ENCODE peak calls at places on chromosomes 3 and 15, in nine cellular contexts. E, B, Q, P, A, H, X, V and Z are unnamed samples.

GRCh38 chr15:83105450-83105849 is 2.0 kb upstream of the TM6SF1 start:
- DNase-seq in E (no peak), B (no peak), Q (no peak), P (no peak), A (no peak), H (no peak), X (no peak), V (no peak), Z (no peak)

GRCh38 chr3:73192036-73192738 is 130.7 kb downstream of the EBLN2 start:
- DNase-seq in E (no peak), B (no peak), Q (peak; percentile 85), P (no peak), A (no peak), H (no peak), X (no peak), V (no peak), Z (no peak)

GRCh38 chr15:44009056-44009455 is 182.3 kb downstream of the WDR76 start:
- DNase-seq in E (peak; percentile 70), B (peak; percentile 56), Q (no peak), P (no peak), A (no peak), H (peak; percentile 32), X (peak; percentile 27), V (no peak), Z (peak; percentile 77)

GRCh38 chr15:97978408-97979130 is 18.1 kb downstream of the ARRDC4 start:
- DNase-seq in E (no peak), B (no peak), Q (no peak), P (no peak), A (no peak), H (peak; percentile 22), X (peak; percentile 51), V (no peak), Z (no peak)

GRCh38 chr15:78067328-78068241 is 9.9 kb downstream of the TBC1D2B start:
- DNase-seq in E (no peak), B (no peak), Q (peak; percentile 58), P (no peak), A (no peak), H (no peak), X (peak; percentile 58), V (peak; percentile 31), Z (no peak)

GRCh38 chr3:141686477-141687280 is 51.4 kb upstream of the RNF7 start:
- DNase-seq in E (peak; percentile 65), B (peak; percentile 69), Q (no peak), P (no peak), A (peak; percentile 71), H (peak; percentile 80), X (peak; percentile 81), V (peak; percentile 60), Z (peak; percentile 70)

GRCh38 chr3:8755097-8755496 is 14.3 kb downstream of the OXTR start:
- DNase-seq in E (no peak), B (no peak), Q (no peak), P (no peak), A (no peak), H (no peak), X (no peak), V (no peak), Z (no peak)

GRCh38 chr3:12196684-12197083 is 38.0 kb upstream of the TIMP4 start:
- DNase-seq in E (no peak), B (no peak), Q (no peak), P (no peak), A (no peak), H (no peak), X (no peak), V (no peak), Z (no peak)

GRCh38 chr3:66270726-66271125 is 49.9 kb downstream of the SLC25A26 start:
- DNase-seq in E (no peak), B (no peak), Q (no peak), P (no peak), A (no peak), H (no peak), X (no peak), V (no peak), Z (peak; percentile 51)

GRCh38 chr3:50205719-50206276 is 727 bp downstream of the SLC38A3 start:
- DNase-seq in E (no peak), B (no peak), Q (peak; percentile 66), P (peak; percentile 69), A (peak; percentile 36), H (no peak), X (no peak), V (no peak), Z (no peak)

GRCh38 chr3:9397331-9397910 is at the start of gene SETD5:
- DNase-seq in E (peak; percentile 93), B (peak; percentile 97), Q (peak; percentile 99), P (peak; percentile 98), A (peak; percentile 96), H (peak; percentile 99), X (peak; percentile 99), V (peak; percentile 80), Z (peak; percentile 96)

GRCh38 chr3:30544811-30545210 is 61.6 kb upstream of the TGFBR2 start:
- DNase-seq in E (peak; percentile 84), B (peak; percentile 94), Q (no peak), P (no peak), A (no peak), H (peak; percentile 90), X (no peak), V (no peak), Z (peak; percentile 99)

GRCh38 chr15:26065723-26066122 is 202.6 kb upstream of the ATP10A start:
- DNase-seq in E (no peak), B (no peak), Q (no peak), P (no peak), A (no peak), H (no peak), X (no peak), V (no peak), Z (no peak)

GRCh38 chr15:28969511-28970085 is 83.8 kb downstream of the APBA2 start:
- DNase-seq in E (peak; percentile 35), B (peak; percentile 14), Q (no peak), P (no peak), A (peak; percentile 41), H (no peak), X (no peak), V (no peak), Z (no peak)

GRCh38 chr3:14906355-14906960 is 40.9 kb upstream of the NR2C2 start:
- DNase-seq in E (no peak), B (no peak), Q (no peak), P (no peak), A (no peak), H (no peak), X (no peak), V (no peak), Z (no peak)

GRCh38 chr3:78462021-78462420 is 1305.8 kb downstream of the ROBO1 start:
- DNase-seq in E (no peak), B (no peak), Q (no peak), P (no peak), A (no peak), H (no peak), X (no peak), V (no peak), Z (no peak)

GRCh38 chr3:122661633-122662032 is 19.0 kb upstream of the PARP14 start:
- DNase-seq in E (peak; percentile 28), B (no peak), Q (no peak), P (no peak), A (no peak), H (no peak), X (no peak), V (no peak), Z (no peak)

GRCh38 chr15:94677202-94677790 is 445.9 kb downstream of the MCTP2 start:
- DNase-seq in E (no peak), B (no peak), Q (no peak), P (no peak), A (no peak), H (no peak), X (no peak), V (peak; percentile 70), Z (no peak)

GRCh38 chr3:111143-112069 is 85.2 kb upstream of the CHL1 start:
- DNase-seq in E (no peak), B (no peak), Q (no peak), P (peak; percentile 2), A (no peak), H (no peak), X (no peak), V (peak; percentile 38), Z (no peak)

GRCh38 chr3:19074257-19074938 is 73.9 kb upstream of the KCNH8 start:
- DNase-seq in E (no peak), B (no peak), Q (no peak), P (no peak), A (no peak), H (peak; percentile 14), X (no peak), V (no peak), Z (no peak)

GRCh38 chr3:27724459-27725197 is 2.5 kb upstream of the EOMES start:
- DNase-seq in E (no peak), B (no peak), Q (no peak), P (no peak), A (no peak), H (no peak), X (no peak), V (no peak), Z (no peak)

GRCh38 chr3:168620854-168621253 is 525.1 kb upstream of the GOLIM4 start:
- DNase-seq in E (peak; percentile 19), B (peak; percentile 28), Q (peak; percentile 71), P (no peak), A (peak; percentile 65), H (peak; percentile 29), X (no peak), V (peak; percentile 79), Z (peak; percentile 1)

GRCh38 chr15:88303455-88303854 is 46.9 kb upstream of the NTRK3 start:
- DNase-seq in E (no peak), B (no peak), Q (no peak), P (no peak), A (no peak), H (no peak), X (no peak), V (no peak), Z (no peak)

GRCh38 chr3:44414517-44415090 is 62.9 kb downstream of the ZNF445 start:
- DNase-seq in E (no peak), B (no peak), Q (no peak), P (no peak), A (no peak), H (no peak), X (no peak), V (no peak), Z (no peak)

GRCh38 chr3:126858887-126859286 is 124.0 kb upstream of the PLXNA1 start:
- DNase-seq in E (peak; percentile 97), B (peak; percentile 93), Q (no peak), P (no peak), A (no peak), H (peak; percentile 74), X (peak; percentile 74), V (peak; percentile 100), Z (peak; percentile 90)

GRCh38 chr3:63364909-63365308 is 86.8 kb downstream of the SYNPR start:
- DNase-seq in E (no peak), B (no peak), Q (no peak), P (no peak), A (peak; percentile 5), H (no peak), X (no peak), V (peak; percentile 22), Z (peak; percentile 16)

GRCh38 chr3:62562017-62562416 is 188.7 kb upstream of the FEZF2 start:
- DNase-seq in E (peak; percentile 67), B (peak; percentile 89), Q (no peak), P (no peak), A (no peak), H (peak; percentile 85), X (no peak), V (no peak), Z (peak; percentile 92)

GRCh38 chr3:128763967-128764366 is 38.0 kb downstream of the RAB7A start:
- DNase-seq in E (no peak), B (no peak), Q (no peak), P (no peak), A (no peak), H (no peak), X (no peak), V (no peak), Z (no peak)